ENCODE peak calls at places on chromosomes 13 and 19, in ten cellular contexts. One of them, this sample, is unnamed.

GRCh38 chr19:6070179-6071102 is 39.9 kb downstream of the RFX2 start:
- DNase-seq in stimulated activated naive CD8-positive, alpha-beta T cell treated with anti-CD3 and anti-CD28 coated beads, Interleukin-15, Interleukin-2, amounts not matched to agents 100 U/mL and 50 U/mL, for 24 hours: no peak
- DNase-seq in AG09319: no peak
- DNase-seq in SK-N-DZ: no peak
- DNase-seq in A172: no peak
- DNase-seq in Calu3: no peak
- DNase-seq in AG08396: no peak
- DNase-seq in activated naive CD4-positive, alpha-beta T cell treated with anti-CD3 and anti-CD28 coated beads, Interleukin-2, amount 10 ng/mL, durations not matched to agents 7 days and 5 days: no peak
- DNase-seq in DMS53: no peak
- DNase-seq in WTC11: no peak
- DNase-seq in this sample: no peak

GRCh38 chr19:35114656-35115537 is 726 bp upstream of the FXYD3 start:
- DNase-seq in SK-N-DZ: peak; percentile 51
- DNase-seq in AG08396: peak; percentile 84
- DNase-seq in WTC11: peak; percentile 92
- DNase-seq in activated naive CD4-positive, alpha-beta T cell treated with anti-CD3 and anti-CD28 coated beads, Interleukin-2, amount 10 ng/mL, durations not matched to agents 7 days and 5 days: peak; percentile 77
- DNase-seq in Calu3: peak; percentile 85
- DNase-seq in stimulated activated naive CD8-positive, alpha-beta T cell treated with anti-CD3 and anti-CD28 coated beads, Interleukin-15, Interleukin-2, amounts not matched to agents 100 U/mL and 50 U/mL, for 24 hours: peak; percentile 81
- DNase-seq in DMS53: peak; percentile 68
- DNase-seq in AG09319: no peak
- DNase-seq in A172: peak; percentile 45
- DNase-seq in this sample: peak; percentile 93

GRCh38 chr13:73465629-73465974 is 406.8 kb downstream of the KLF5 start:
- DNase-seq in stimulated activated naive CD8-positive, alpha-beta T cell treated with anti-CD3 and anti-CD28 coated beads, Interleukin-15, Interleukin-2, amounts not matched to agents 100 U/mL and 50 U/mL, for 24 hours: no peak
- DNase-seq in AG08396: no peak
- DNase-seq in DMS53: peak; percentile 2
- DNase-seq in WTC11: no peak
- DNase-seq in activated naive CD4-positive, alpha-beta T cell treated with anti-CD3 and anti-CD28 coated beads, Interleukin-2, amount 10 ng/mL, durations not matched to agents 7 days and 5 days: no peak
- DNase-seq in Calu3: peak; percentile 13
- DNase-seq in AG09319: no peak
- DNase-seq in A172: peak; percentile 40
- DNase-seq in SK-N-DZ: no peak
- DNase-seq in this sample: no peak

GRCh38 chr19:58361900-58362271 is 665 bp downstream of the ZNF497 start:
- DNase-seq in AG09319: no peak
- DNase-seq in A172: no peak
- DNase-seq in stimulated activated naive CD8-positive, alpha-beta T cell treated with anti-CD3 and anti-CD28 coated beads, Interleukin-15, Interleukin-2, amounts not matched to agents 100 U/mL and 50 U/mL, for 24 hours: peak; percentile 72
- DNase-seq in WTC11: no peak
- DNase-seq in activated naive CD4-positive, alpha-beta T cell treated with anti-CD3 and anti-CD28 coated beads, Interleukin-2, amount 10 ng/mL, durations not matched to agents 7 days and 5 days: peak; percentile 52
- DNase-seq in DMS53: peak; percentile 90
- DNase-seq in SK-N-DZ: peak; percentile 50
- DNase-seq in Calu3: peak; percentile 61
- DNase-seq in AG08396: peak; percentile 70
- DNase-seq in this sample: peak; percentile 84

GRCh38 chr13:33845572-33846305 is 27.8 kb downstream of the RFC3 start:
- DNase-seq in stimulated activated naive CD8-positive, alpha-beta T cell treated with anti-CD3 and anti-CD28 coated beads, Interleukin-15, Interleukin-2, amounts not matched to agents 100 U/mL and 50 U/mL, for 24 hours: no peak
- DNase-seq in AG08396: no peak
- DNase-seq in AG09319: no peak
- DNase-seq in WTC11: no peak
- DNase-seq in DMS53: no peak
- DNase-seq in activated naive CD4-positive, alpha-beta T cell treated with anti-CD3 and anti-CD28 coated beads, Interleukin-2, amount 10 ng/mL, durations not matched to agents 7 days and 5 days: no peak
- DNase-seq in SK-N-DZ: no peak
- DNase-seq in Calu3: no peak
- DNase-seq in A172: no peak
- DNase-seq in this sample: no peak

GRCh38 chr13:51330741-51331140 is 8.8 kb upstream of the SERPINE3 start:
- DNase-seq in AG09319: no peak
- DNase-seq in AG08396: peak; percentile 45
- DNase-seq in DMS53: no peak
- DNase-seq in activated naive CD4-positive, alpha-beta T cell treated with anti-CD3 and anti-CD28 coated beads, Interleukin-2, amount 10 ng/mL, durations not matched to agents 7 days and 5 days: no peak
- DNase-seq in WTC11: no peak
- DNase-seq in SK-N-DZ: no peak
- DNase-seq in A172: peak; percentile 76
- DNase-seq in Calu3: no peak
- DNase-seq in stimulated activated naive CD8-positive, alpha-beta T cell treated with anti-CD3 and anti-CD28 coated beads, Interleukin-15, Interleukin-2, amounts not matched to agents 100 U/mL and 50 U/mL, for 24 hours: no peak
- DNase-seq in this sample: no peak

GRCh38 chr13:58587183-58587582 is 955.6 kb downstream of the PCDH17 start:
- DNase-seq in Calu3: no peak
- DNase-seq in A172: no peak
- DNase-seq in stimulated activated naive CD8-positive, alpha-beta T cell treated with anti-CD3 and anti-CD28 coated beads, Interleukin-15, Interleukin-2, amounts not matched to agents 100 U/mL and 50 U/mL, for 24 hours: no peak
- DNase-seq in DMS53: peak; percentile 54
- DNase-seq in activated naive CD4-positive, alpha-beta T cell treated with anti-CD3 and anti-CD28 coated beads, Interleukin-2, amount 10 ng/mL, durations not matched to agents 7 days and 5 days: no peak
- DNase-seq in WTC11: no peak
- DNase-seq in SK-N-DZ: no peak
- DNase-seq in AG09319: no peak
- DNase-seq in AG08396: no peak
- DNase-seq in this sample: no peak

GRCh38 chr19:13208131-13208963 is 58.1 kb downstream of the IER2 start:
- DNase-seq in stimulated activated naive CD8-positive, alpha-beta T cell treated with anti-CD3 and anti-CD28 coated beads, Interleukin-15, Interleukin-2, amounts not matched to agents 100 U/mL and 50 U/mL, for 24 hours: peak; percentile 76
- DNase-seq in activated naive CD4-positive, alpha-beta T cell treated with anti-CD3 and anti-CD28 coated beads, Interleukin-2, amount 10 ng/mL, durations not matched to agents 7 days and 5 days: peak; percentile 86
- DNase-seq in A172: peak; percentile 45
- DNase-seq in DMS53: no peak
- DNase-seq in AG09319: peak; percentile 65
- DNase-seq in Calu3: no peak
- DNase-seq in WTC11: no peak
- DNase-seq in AG08396: peak; percentile 90
- DNase-seq in SK-N-DZ: no peak
- DNase-seq in this sample: peak; percentile 63

GRCh38 chr19:7916137-7916907 is 1.7 kb downstream of the TGFBR3L start:
- DNase-seq in AG09319: no peak
- DNase-seq in AG08396: peak; percentile 63
- DNase-seq in A172: no peak
- DNase-seq in SK-N-DZ: no peak
- DNase-seq in Calu3: peak; percentile 30
- DNase-seq in stimulated activated naive CD8-positive, alpha-beta T cell treated with anti-CD3 and anti-CD28 coated beads, Interleukin-15, Interleukin-2, amounts not matched to agents 100 U/mL and 50 U/mL, for 24 hours: peak; percentile 73
- DNase-seq in activated naive CD4-positive, alpha-beta T cell treated with anti-CD3 and anti-CD28 coated beads, Interleukin-2, amount 10 ng/mL, durations not matched to agents 7 days and 5 days: peak; percentile 77
- DNase-seq in DMS53: peak; percentile 72
- DNase-seq in WTC11: peak; percentile 60
- DNase-seq in this sample: peak; percentile 85

GRCh38 chr13:26529441-26529840 is 28.0 kb upstream of the WASF3 start:
- DNase-seq in Calu3: peak; percentile 32
- DNase-seq in AG09319: peak; percentile 14
- DNase-seq in AG08396: peak; percentile 65
- DNase-seq in A172: peak; percentile 48
- DNase-seq in stimulated activated naive CD8-positive, alpha-beta T cell treated with anti-CD3 and anti-CD28 coated beads, Interleukin-15, Interleukin-2, amounts not matched to agents 100 U/mL and 50 U/mL, for 24 hours: peak; percentile 34
- DNase-seq in WTC11: peak; percentile 77
- DNase-seq in activated naive CD4-positive, alpha-beta T cell treated with anti-CD3 and anti-CD28 coated beads, Interleukin-2, amount 10 ng/mL, durations not matched to agents 7 days and 5 days: peak; percentile 67
- DNase-seq in DMS53: peak; percentile 37
- DNase-seq in SK-N-DZ: no peak
- DNase-seq in this sample: no peak

GRCh38 chr19:10468133-10468532 is 35.0 kb downstream of the KEAP1 start:
- DNase-seq in stimulated activated naive CD8-positive, alpha-beta T cell treated with anti-CD3 and anti-CD28 coated beads, Interleukin-15, Interleukin-2, amounts not matched to agents 100 U/mL and 50 U/mL, for 24 hours: no peak
- DNase-seq in AG09319: no peak
- DNase-seq in SK-N-DZ: no peak
- DNase-seq in Calu3: no peak
- DNase-seq in WTC11: no peak
- DNase-seq in A172: no peak
- DNase-seq in activated naive CD4-positive, alpha-beta T cell treated with anti-CD3 and anti-CD28 coated beads, Interleukin-2, amount 10 ng/mL, durations not matched to agents 7 days and 5 days: no peak
- DNase-seq in DMS53: no peak
- DNase-seq in AG08396: peak; percentile 2
- DNase-seq in this sample: no peak

This sample was measured in activated CD8-positive, alpha-beta memory T cell treated with anti-CD3 and anti-CD28 coated beads, Interleukin-2, amount 50 U/mL, for 48 hours.